ENCODE peak calls at places on chromosomes 13 and 19, in nine cellular contexts. G, T, K, Z, N, P, J, B and V are unnamed samples.

GRCh38 chr19:10270180-10270615 is 722 bp upstream of the ICAM1 start:
- DNase-seq in G (peak), T (peak), K (peak), Z (no peak), N (peak), P (peak), J (no peak), B (peak), V (peak)

GRCh38 chr13:59345316-59345715 is 818.4 kb downstream of the DIAPH3 start:
- DNase-seq in G (no peak), T (no peak), K (no peak), Z (no peak), N (no peak), P (peak), J (no peak), B (no peak), V (no peak)

GRCh38 chr13:49307365-49307764 is 59.6 kb downstream of the CDADC1 start:
- DNase-seq in G (no peak), T (no peak), K (no peak), Z (no peak), N (no peak), P (no peak), J (no peak), B (no peak), V (no peak)

GRCh38 chr19:39698535-39698934 is 5.7 kb upstream of the LGALS14 start:
- DNase-seq in G (no peak), T (no peak), K (no peak), Z (no peak), N (no peak), P (no peak), J (no peak), B (no peak), V (no peak)

GRCh38 chr13:60756306-60756705 is 359.3 kb downstream of the TDRD3 start:
- DNase-seq in G (peak), T (no peak), K (no peak), Z (no peak), N (no peak), P (no peak), J (no peak), B (no peak), V (no peak)

GRCh38 chr13:69761581-69761980 is 346.0 kb upstream of the ATXN8OS start:
- DNase-seq in G (no peak), T (no peak), K (no peak), Z (no peak), N (no peak), P (no peak), J (no peak), B (no peak), V (no peak)

GRCh38 chr19:39196860-39197562 is at the start of gene NCCRP1:
- DNase-seq in G (peak), T (no peak), K (no peak), Z (no peak), N (peak), P (peak), J (peak), B (no peak), V (no peak)

GRCh38 chr19:49559928-49560327 is 20.4 kb downstream of the NOSIP start:
- DNase-seq in G (no peak), T (no peak), K (no peak), Z (no peak), N (peak), P (no peak), J (no peak), B (no peak), V (no peak)

GRCh38 chr13:114110091-114110829 is 22.2 kb downstream of the RASA3 start:
- DNase-seq in G (peak), T (peak), K (peak), Z (no peak), N (peak), P (no peak), J (peak), B (peak), V (peak)

GRCh38 chr13:110387451-110388140 is 80.5 kb downstream of the COL4A2 start:
- DNase-seq in G (peak), T (no peak), K (no peak), Z (no peak), N (peak), P (no peak), J (no peak), B (no peak), V (peak)

GRCh38 chr19:9010693-9011092 is 484 bp upstream of the MUC16 start:
- DNase-seq in G (no peak), T (no peak), K (no peak), Z (no peak), N (no peak), P (no peak), J (no peak), B (no peak), V (no peak)

GRCh38 chr19:48964205-48965032 is 690 bp upstream of the FTL start:
- DNase-seq in G (peak), T (no peak), K (no peak), Z (peak), N (peak), P (peak), J (no peak), B (no peak), V (no peak)

GRCh38 chr19:51803965-51804364 is 9.0 kb downstream of the FPR3 start:
- DNase-seq in G (peak), T (no peak), K (no peak), Z (no peak), N (no peak), P (no peak), J (no peak), B (no peak), V (no peak)

GRCh38 chr13:27194209-27194608 is 22.6 kb upstream of the USP12 start:
- DNase-seq in G (no peak), T (no peak), K (no peak), Z (no peak), N (no peak), P (no peak), J (no peak), B (no peak), V (no peak)

GRCh38 chr19:4851551-4852290 is 15.7 kb downstream of the PLIN3 start:
- DNase-seq in G (peak), T (peak), K (peak), Z (peak), N (peak), P (peak), J (peak), B (peak), V (peak)

GRCh38 chr13:45369116-45369515 is 28.1 kb upstream of the TPT1 start:
- DNase-seq in G (no peak), T (no peak), K (no peak), Z (no peak), N (no peak), P (no peak), J (no peak), B (no peak), V (no peak)

GRCh38 chr19:14411161-14411560 is 8.0 kb downstream of the DDX39A start:
- DNase-seq in G (no peak), T (no peak), K (no peak), Z (no peak), N (no peak), P (no peak), J (no peak), B (no peak), V (no peak)

GRCh38 chr13:32068255-32068654 is 36.7 kb downstream of the FRY start:
- DNase-seq in G (peak), T (no peak), K (no peak), Z (no peak), N (no peak), P (no peak), J (no peak), B (no peak), V (no peak)

GRCh38 chr13:49956131-49956530 is 20.0 kb upstream of the SPRYD7 start:
- DNase-seq in G (no peak), T (no peak), K (no peak), Z (no peak), N (no peak), P (no peak), J (no peak), B (no peak), V (no peak)

GRCh38 chr19:48363500-48363809 is 285 bp downstream of the TMEM143 start:
- DNase-seq in G (no peak), T (no peak), K (no peak), Z (no peak), N (no peak), P (no peak), J (no peak), B (no peak), V (no peak)

GRCh38 chr19:18481505-18482222 is 40.2 kb downstream of the ELL start:
- DNase-seq in G (no peak), T (no peak), K (no peak), Z (no peak), N (no peak), P (no peak), J (no peak), B (no peak), V (no peak)

GRCh38 chr13:78655906-78656305 is 3.0 kb downstream of the OBI1 start:
- DNase-seq in G (no peak), T (no peak), K (no peak), Z (no peak), N (no peak), P (no peak), J (no peak), B (no peak), V (no peak)

GRCh38 chr13:42991892-42992584 is at the start of gene EPSTI1:
- DNase-seq in G (peak), T (peak), K (peak), Z (peak), N (peak), P (peak), J (peak), B (peak), V (peak)

GRCh38 chr13:111050539-111050879 is 64.6 kb upstream of the ARHGEF7 start:
- DNase-seq in G (no peak), T (no peak), K (no peak), Z (no peak), N (no peak), P (no peak), J (no peak), B (no peak), V (no peak)

GRCh38 chr19:1568320-1569019 is at the start of gene MEX3D:
- DNase-seq in G (peak), T (peak), K (peak), Z (peak), N (peak), P (peak), J (peak), B (peak), V (peak)

GRCh38 chr19:57708641-57709354 is at the start of gene ZNF154:
- DNase-seq in G (peak), T (no peak), K (no peak), Z (no peak), N (peak), P (peak), J (no peak), B (no peak), V (peak)

GRCh38 chr19:13153627-13154240 is 3.5 kb downstream of the IER2 start:
- DNase-seq in G (peak), T (no peak), K (no peak), Z (no peak), N (no peak), P (peak), J (no peak), B (no peak), V (peak)

GRCh38 chr19:11296264-11296663 is 304 bp downstream of the TSPAN16 start:
- DNase-seq in G (no peak), T (no peak), K (no peak), Z (no peak), N (no peak), P (no peak), J (no peak), B (no peak), V (no peak)

GRCh38 chr19:11382898-11383705 is 1.0 kb downstream of the EPOR start:
- DNase-seq in G (peak), T (peak), K (no peak), Z (peak), N (peak), P (peak), J (no peak), B (peak), V (peak)